ENCODE peak calls at places on chromosomes 16 and 17, in ten cellular contexts. One of them, this sample, is unnamed.
A peak's percentile ranks its signal among the peaks of the same experiment; 100 is the strongest.

GRCh38 chr17:57478433-57478832 is 222.1 kb downstream of the MSI2 start:
- DNase-seq in GM20000: no peak
- DNase-seq in WTC11: no peak
- DNase-seq in AG10803: no peak
- DNase-seq in dorsolateral prefrontal cortex: no peak
- DNase-seq in IMR-90: no peak
- DNase-seq in endothelial cell: no peak
- DNase-seq in SK-N-SH: no peak
- DNase-seq in CD4-positive, alpha-beta T cell: no peak
- DNase-seq in epithelial cell of esophagus: no peak
- DNase-seq in this sample: no peak

GRCh38 chr17:11730747-11731146 is 132.5 kb downstream of the DNAH9 start:
- DNase-seq in CD4-positive, alpha-beta T cell: no peak
- DNase-seq in endothelial cell: no peak
- DNase-seq in SK-N-SH: no peak
- DNase-seq in epithelial cell of esophagus: no peak
- DNase-seq in AG10803: no peak
- DNase-seq in IMR-90: no peak
- DNase-seq in dorsolateral prefrontal cortex: no peak
- DNase-seq in WTC11: no peak
- DNase-seq in GM20000: no peak
- DNase-seq in this sample: no peak

GRCh38 chr16:65392831-65393565 is 271.1 kb upstream of the CDH11 start:
- DNase-seq in GM20000: no peak
- DNase-seq in epithelial cell of esophagus: peak; percentile 67
- DNase-seq in CD4-positive, alpha-beta T cell: no peak
- DNase-seq in WTC11: no peak
- DNase-seq in AG10803: no peak
- DNase-seq in dorsolateral prefrontal cortex: no peak
- DNase-seq in endothelial cell: no peak
- DNase-seq in IMR-90: no peak
- DNase-seq in SK-N-SH: no peak
- DNase-seq in this sample: no peak

GRCh38 chr16:31005350-31006085 is 4.9 kb downstream of the STX1B start:
- DNase-seq in SK-N-SH: peak; percentile 4
- DNase-seq in endothelial cell: no peak
- DNase-seq in WTC11: no peak
- DNase-seq in dorsolateral prefrontal cortex: no peak
- DNase-seq in epithelial cell of esophagus: no peak
- DNase-seq in GM20000: no peak
- DNase-seq in CD4-positive, alpha-beta T cell: no peak
- DNase-seq in IMR-90: peak; percentile 76
- DNase-seq in AG10803: no peak
- DNase-seq in this sample: no peak

GRCh38 chr16:21666772-21667171 is 3.0 kb downstream of the OTOA start:
- DNase-seq in SK-N-SH: peak; percentile 34
- DNase-seq in WTC11: no peak
- DNase-seq in dorsolateral prefrontal cortex: no peak
- DNase-seq in IMR-90: no peak
- DNase-seq in GM20000: no peak
- DNase-seq in endothelial cell: no peak
- DNase-seq in epithelial cell of esophagus: no peak
- DNase-seq in AG10803: no peak
- DNase-seq in CD4-positive, alpha-beta T cell: no peak
- DNase-seq in this sample: no peak

GRCh38 chr17:34167359-34167758 is 87.7 kb upstream of the CCL2 start:
- DNase-seq in endothelial cell: no peak
- DNase-seq in epithelial cell of esophagus: no peak
- DNase-seq in WTC11: no peak
- DNase-seq in IMR-90: peak; percentile 23
- DNase-seq in GM20000: no peak
- DNase-seq in SK-N-SH: no peak
- DNase-seq in AG10803: no peak
- DNase-seq in dorsolateral prefrontal cortex: no peak
- DNase-seq in CD4-positive, alpha-beta T cell: no peak
- DNase-seq in this sample: no peak

GRCh38 chr16:14405611-14406537 is 224.2 kb downstream of the PARN start:
- DNase-seq in IMR-90: no peak
- DNase-seq in epithelial cell of esophagus: peak; percentile 12
- DNase-seq in WTC11: peak; percentile 96
- DNase-seq in AG10803: no peak
- DNase-seq in CD4-positive, alpha-beta T cell: no peak
- DNase-seq in dorsolateral prefrontal cortex: no peak
- DNase-seq in SK-N-SH: peak; percentile 75
- DNase-seq in GM20000: peak; percentile 67
- DNase-seq in endothelial cell: peak; percentile 45
- DNase-seq in this sample: peak; percentile 69

GRCh38 chr16:16861546-16861945 is 482.6 kb downstream of the NPIPA7 start:
- DNase-seq in GM20000: peak; percentile 68
- DNase-seq in IMR-90: peak; percentile 32
- DNase-seq in AG10803: peak; percentile 53
- DNase-seq in SK-N-SH: peak; percentile 71
- DNase-seq in endothelial cell: peak; percentile 70
- DNase-seq in epithelial cell of esophagus: peak; percentile 1
- DNase-seq in WTC11: peak; percentile 60
- DNase-seq in CD4-positive, alpha-beta T cell: peak; percentile 47
- DNase-seq in dorsolateral prefrontal cortex: peak; percentile 19
- DNase-seq in this sample: peak; percentile 61

GRCh38 chr16:69481901-69482341 is 57.5 kb downstream of the CYB5B start:
- DNase-seq in epithelial cell of esophagus: peak; percentile 84
- DNase-seq in SK-N-SH: no peak
- DNase-seq in dorsolateral prefrontal cortex: peak; percentile 48
- DNase-seq in AG10803: peak; percentile 89
- DNase-seq in CD4-positive, alpha-beta T cell: no peak
- DNase-seq in IMR-90: peak; percentile 48
- DNase-seq in endothelial cell: peak; percentile 42
- DNase-seq in WTC11: no peak
- DNase-seq in GM20000: no peak
- DNase-seq in this sample: no peak

GRCh38 chr17:17024778-17025300 is 17.4 kb upstream of the MPRIP start:
- DNase-seq in IMR-90: no peak
- DNase-seq in WTC11: no peak
- DNase-seq in AG10803: no peak
- DNase-seq in epithelial cell of esophagus: no peak
- DNase-seq in CD4-positive, alpha-beta T cell: no peak
- DNase-seq in endothelial cell: no peak
- DNase-seq in SK-N-SH: peak; percentile 78
- DNase-seq in GM20000: no peak
- DNase-seq in dorsolateral prefrontal cortex: no peak
- DNase-seq in this sample: no peak

GRCh38 chr16:79756571-79756970 is 156.0 kb upstream of the MAF start:
- DNase-seq in AG10803: no peak
- DNase-seq in dorsolateral prefrontal cortex: no peak
- DNase-seq in CD4-positive, alpha-beta T cell: no peak
- DNase-seq in WTC11: no peak
- DNase-seq in SK-N-SH: no peak
- DNase-seq in endothelial cell: no peak
- DNase-seq in epithelial cell of esophagus: peak; percentile 25
- DNase-seq in IMR-90: no peak
- DNase-seq in GM20000: no peak
- DNase-seq in this sample: no peak

GRCh38 chr16:30761427-30761927 is 385 bp downstream of the CFAP119 start:
- DNase-seq in AG10803: no peak
- DNase-seq in IMR-90: peak; percentile 20
- DNase-seq in CD4-positive, alpha-beta T cell: peak; percentile 9
- DNase-seq in endothelial cell: peak; percentile 54
- DNase-seq in GM20000: peak; percentile 68
- DNase-seq in dorsolateral prefrontal cortex: no peak
- DNase-seq in epithelial cell of esophagus: peak; percentile 64
- DNase-seq in WTC11: peak; percentile 56
- DNase-seq in SK-N-SH: peak; percentile 72
- DNase-seq in this sample: peak; percentile 69

GRCh38 chr17:62805234-62805633 is 2.9 kb downstream of the MARCHF10 start:
- DNase-seq in SK-N-SH: no peak
- DNase-seq in GM20000: no peak
- DNase-seq in IMR-90: peak; percentile 47
- DNase-seq in CD4-positive, alpha-beta T cell: no peak
- DNase-seq in epithelial cell of esophagus: no peak
- DNase-seq in endothelial cell: no peak
- DNase-seq in AG10803: peak; percentile 43
- DNase-seq in dorsolateral prefrontal cortex: no peak
- DNase-seq in WTC11: no peak
- DNase-seq in this sample: no peak

GRCh38 chr16:17072104-17072503 is 398.7 kb downstream of the XYLT1 start:
- DNase-seq in SK-N-SH: no peak
- DNase-seq in IMR-90: peak; percentile 25
- DNase-seq in GM20000: no peak
- DNase-seq in CD4-positive, alpha-beta T cell: no peak
- DNase-seq in dorsolateral prefrontal cortex: no peak
- DNase-seq in endothelial cell: no peak
- DNase-seq in epithelial cell of esophagus: no peak
- DNase-seq in WTC11: no peak
- DNase-seq in AG10803: peak; percentile 8
- DNase-seq in this sample: no peak

GRCh38 chr17:72662827-72663190 is 429.7 kb downstream of the SLC39A11 start:
- DNase-seq in endothelial cell: no peak
- DNase-seq in WTC11: no peak
- DNase-seq in epithelial cell of esophagus: no peak
- DNase-seq in AG10803: no peak
- DNase-seq in CD4-positive, alpha-beta T cell: no peak
- DNase-seq in SK-N-SH: no peak
- DNase-seq in IMR-90: no peak
- DNase-seq in dorsolateral prefrontal cortex: no peak
- DNase-seq in GM20000: no peak
- DNase-seq in this sample: no peak
- TF ChIP-seq CTCF in endothelial cell: no peak
- TF ChIP-seq CTCF in WTC11: no peak
- TF ChIP-seq CTCF in epithelial cell of esophagus: no peak
- TF ChIP-seq CTCF in AG10803: no peak
- TF ChIP-seq CTCF in CD4-positive, alpha-beta T cell: no peak
- TF ChIP-seq CTCF in SK-N-SH: no peak
- TF ChIP-seq CTCF in IMR-90: no peak
- TF ChIP-seq CTCF in dorsolateral prefrontal cortex: no peak
- TF ChIP-seq CTCF in GM20000: no peak
- TF ChIP-seq CTCF in this sample: no peak

DNA sequence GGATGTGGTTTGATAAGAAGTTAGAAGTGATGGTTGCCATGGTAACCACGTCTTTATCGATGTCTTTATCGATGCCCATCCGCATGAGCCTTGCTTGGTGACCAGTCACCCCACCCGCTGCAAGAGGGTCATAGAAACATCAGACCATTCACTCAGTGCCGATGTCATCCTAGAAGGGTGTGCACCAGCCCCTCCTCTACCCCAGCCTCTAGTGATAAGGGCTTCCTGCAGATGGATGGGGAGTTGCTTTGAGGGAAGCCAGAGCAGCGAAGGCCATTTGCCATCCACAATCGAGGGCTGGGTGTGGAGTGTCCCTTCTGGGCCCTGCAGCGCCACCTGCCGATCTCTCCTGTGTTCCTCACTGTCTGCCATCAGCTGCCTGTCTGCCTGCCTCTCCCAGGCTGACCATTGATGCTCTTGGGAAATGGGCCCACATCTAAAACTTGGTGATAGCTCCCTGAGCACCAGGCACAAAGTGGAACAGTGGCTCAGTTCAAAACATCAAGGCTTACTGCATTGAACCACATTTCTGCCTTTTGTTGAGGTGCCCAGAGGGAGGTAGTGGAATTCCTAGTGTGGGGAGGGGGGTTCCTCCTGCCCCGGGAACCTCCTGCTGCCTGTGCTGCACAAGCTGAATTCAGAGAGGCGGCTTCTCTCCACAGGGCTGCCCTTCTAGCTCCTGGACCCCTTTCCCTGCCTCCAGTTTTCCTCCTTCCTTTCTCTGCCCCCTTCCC is 8.9 kb downstream of the CALB2 start:
- DNase-seq in dorsolateral prefrontal cortex: peak; percentile 28
- DNase-seq in IMR-90: peak; percentile 21
- DNase-seq in SK-N-SH: peak; percentile 82
- DNase-seq in endothelial cell: peak; percentile 86
- DNase-seq in epithelial cell of esophagus: peak; percentile 42
- DNase-seq in GM20000: peak; percentile 65
- DNase-seq in AG10803: peak; percentile 35
- DNase-seq in WTC11: peak; percentile 92
- DNase-seq in CD4-positive, alpha-beta T cell: no peak
- DNase-seq in this sample: peak; percentile 62
- TF ChIP-seq CTCF in dorsolateral prefrontal cortex: peak; percentile 29
- TF ChIP-seq CTCF in IMR-90: peak; percentile 50
- TF ChIP-seq CTCF in SK-N-SH: peak; percentile 70
- TF ChIP-seq CTCF in endothelial cell: peak; percentile 66
- TF ChIP-seq CTCF in epithelial cell of esophagus: peak; percentile 59
- TF ChIP-seq CTCF in GM20000: peak; percentile 73
- TF ChIP-seq CTCF in AG10803: peak; percentile 64
- TF ChIP-seq CTCF in WTC11: peak; percentile 80
- TF ChIP-seq CTCF in CD4-positive, alpha-beta T cell: no peak
- TF ChIP-seq CTCF in this sample: peak; percentile 71

GRCh38 chr17:661509-661908 is 53.1 kb downstream of the VPS53 start:
- DNase-seq in AG10803: no peak
- DNase-seq in epithelial cell of esophagus: no peak
- DNase-seq in endothelial cell: no peak
- DNase-seq in GM20000: peak; percentile 38
- DNase-seq in dorsolateral prefrontal cortex: no peak
- DNase-seq in SK-N-SH: no peak
- DNase-seq in WTC11: no peak
- DNase-seq in IMR-90: no peak
- DNase-seq in CD4-positive, alpha-beta T cell: no peak
- DNase-seq in this sample: peak; percentile 37
- TF ChIP-seq CTCF in AG10803: no peak
- TF ChIP-seq CTCF in epithelial cell of esophagus: no peak
- TF ChIP-seq CTCF in endothelial cell: no peak
- TF ChIP-seq CTCF in GM20000: no peak
- TF ChIP-seq CTCF in dorsolateral prefrontal cortex: no peak
- TF ChIP-seq CTCF in SK-N-SH: no peak
- TF ChIP-seq CTCF in WTC11: no peak
- TF ChIP-seq CTCF in IMR-90: no peak
- TF ChIP-seq CTCF in CD4-positive, alpha-beta T cell: no peak
- TF ChIP-seq CTCF in this sample: no peak

GRCh38 chr17:80095038-80095843 is 6.1 kb upstream of the GAA start:
- DNase-seq in AG10803: no peak
- DNase-seq in endothelial cell: no peak
- DNase-seq in IMR-90: no peak
- DNase-seq in CD4-positive, alpha-beta T cell: no peak
- DNase-seq in SK-N-SH: no peak
- DNase-seq in epithelial cell of esophagus: no peak
- DNase-seq in GM20000: no peak
- DNase-seq in dorsolateral prefrontal cortex: no peak
- DNase-seq in WTC11: no peak
- DNase-seq in this sample: no peak

GRCh38 chr17:80096531-80097306 is 4.7 kb upstream of the GAA start:
- DNase-seq in AG10803: no peak
- DNase-seq in endothelial cell: no peak
- DNase-seq in GM20000: no peak
- DNase-seq in WTC11: no peak
- DNase-seq in CD4-positive, alpha-beta T cell: no peak
- DNase-seq in dorsolateral prefrontal cortex: no peak
- DNase-seq in epithelial cell of esophagus: no peak
- DNase-seq in SK-N-SH: peak; percentile 91
- DNase-seq in IMR-90: no peak
- DNase-seq in this sample: no peak

GRCh38 chr17:80095844-80096475 is 5.4 kb upstream of the GAA start:
- DNase-seq in endothelial cell: no peak
- DNase-seq in IMR-90: no peak
- DNase-seq in SK-N-SH: no peak
- DNase-seq in dorsolateral prefrontal cortex: no peak
- DNase-seq in GM20000: no peak
- DNase-seq in WTC11: no peak
- DNase-seq in CD4-positive, alpha-beta T cell: no peak
- DNase-seq in epithelial cell of esophagus: no peak
- DNase-seq in AG10803: no peak
- DNase-seq in this sample: no peak

GRCh38 chr17:80089762-80090161 is 11.6 kb upstream of the GAA start:
- DNase-seq in GM20000: no peak
- DNase-seq in dorsolateral prefrontal cortex: no peak
- DNase-seq in IMR-90: no peak
- DNase-seq in AG10803: no peak
- DNase-seq in SK-N-SH: no peak
- DNase-seq in CD4-positive, alpha-beta T cell: no peak
- DNase-seq in epithelial cell of esophagus: no peak
- DNase-seq in WTC11: no peak
- DNase-seq in endothelial cell: no peak
- DNase-seq in this sample: no peak

GRCh38 chr17:80092959-80093358 is 8.4 kb upstream of the GAA start:
- DNase-seq in WTC11: no peak
- DNase-seq in SK-N-SH: no peak
- DNase-seq in epithelial cell of esophagus: no peak
- DNase-seq in IMR-90: no peak
- DNase-seq in CD4-positive, alpha-beta T cell: no peak
- DNase-seq in AG10803: no peak
- DNase-seq in GM20000: no peak
- DNase-seq in dorsolateral prefrontal cortex: no peak
- DNase-seq in endothelial cell: no peak
- DNase-seq in this sample: no peak
- TF ChIP-seq CTCF in WTC11: no peak
- TF ChIP-seq CTCF in SK-N-SH: no peak
- TF ChIP-seq CTCF in epithelial cell of esophagus: no peak
- TF ChIP-seq CTCF in IMR-90: no peak
- TF ChIP-seq CTCF in CD4-positive, alpha-beta T cell: no peak
- TF ChIP-seq CTCF in AG10803: no peak
- TF ChIP-seq CTCF in GM20000: no peak
- TF ChIP-seq CTCF in dorsolateral prefrontal cortex: no peak
- TF ChIP-seq CTCF in endothelial cell: no peak
- TF ChIP-seq CTCF in this sample: no peak